ENCODE peak calls at places on chromosomes 11 and 22, in ten cellular contexts. V is transverse colon, E is sigmoid colon, B is ovary, R is stomach, C is HepG2, T is upper lobe of left lung, L is suprapubic skin, Y is K562, U is GM12878. S is an unnamed sample.

GRCh38 chr22:27345681-27346080 is 455.9 kb downstream of the MN1 start:
- DNase-seq in V (no peak), E (no peak), B (no peak), R (no peak), C (no peak), T (no peak), L (no peak), Y (no peak), U (no peak), S (no peak)

GRCh38 chr11:110430267-110431211 is 791 bp downstream of the FDX1 start:
- DNase-seq in V (peak; percentile 61), E (peak; percentile 67), B (no peak), R (peak; percentile 29), C (peak; percentile 47), T (no peak), L (no peak), Y (no peak), U (peak; percentile 8), S (no peak)

GRCh38 chr11:36493332-36493731 is 16.7 kb downstream of the TRAF6 start:
- DNase-seq in V (no peak), E (no peak), B (no peak), R (no peak), C (no peak), T (no peak), L (no peak), Y (no peak), U (no peak), S (no peak)

GRCh38 chr22:45678961-45679912 is 7.6 kb downstream of the ATXN10 start:
- DNase-seq in V (no peak), E (no peak), B (no peak), R (no peak), C (no peak), T (no peak), L (no peak), Y (no peak), U (peak; percentile 51), S (no peak)

GRCh38 chr11:119759324-119759723 is 30.3 kb upstream of the NECTIN1 start:
- DNase-seq in V (no peak), E (no peak), B (no peak), R (no peak), C (no peak), T (no peak), L (no peak), Y (peak; percentile 59), U (no peak), S (no peak)

GRCh38 chr11:113577356-113578163 is 102.4 kb upstream of the DRD2 start:
- DNase-seq in V (no peak), E (no peak), B (no peak), R (peak; percentile 56), C (no peak), T (peak; percentile 20), L (no peak), Y (no peak), U (no peak), S (no peak)

GRCh38 chr11:37512156-37512780 is 914.2 kb upstream of the RAG2 start:
- DNase-seq in V (no peak), E (no peak), B (no peak), R (no peak), C (no peak), T (no peak), L (no peak), Y (no peak), U (no peak), S (no peak)

GRCh38 chr11:24779791-24780190 is 282.9 kb downstream of the LUZP2 start:
- DNase-seq in V (no peak), E (no peak), B (no peak), R (no peak), C (no peak), T (no peak), L (no peak), Y (no peak), U (no peak), S (no peak)

GRCh38 chr22:20783844-20784723 is 10.2 kb downstream of the SERPIND1 start:
- DNase-seq in V (peak; percentile 31), E (no peak), B (no peak), R (no peak), C (peak; percentile 70), T (no peak), L (no peak), Y (peak; percentile 97), U (peak; percentile 28), S (peak; percentile 77)

GRCh38 chr11:34792143-34792542 is 124.0 kb downstream of the APIP start:
- DNase-seq in V (no peak), E (no peak), B (no peak), R (no peak), C (no peak), T (no peak), L (no peak), Y (peak; percentile 29), U (no peak), S (no peak)

GRCh38 chr22:42757475-42757874 is 36.8 kb upstream of the A4GALT start:
- DNase-seq in V (no peak), E (no peak), B (no peak), R (no peak), C (no peak), T (no peak), L (no peak), Y (no peak), U (no peak), S (no peak)

GRCh38 chr11:117876341-117877119 is at the start of gene FXYD6:
- DNase-seq in V (peak; percentile 35), E (peak; percentile 87), B (peak; percentile 82), R (no peak), C (no peak), T (peak; percentile 85), L (no peak), Y (peak; percentile 66), U (no peak), S (no peak)

GRCh38 chr11:95660038-95660437 is 129.5 kb downstream of the FAM76B start:
- DNase-seq in V (no peak), E (no peak), B (no peak), R (no peak), C (no peak), T (no peak), L (no peak), Y (no peak), U (no peak), S (no peak)

GRCh38 chr22:27136596-27136995 is 479.2 kb downstream of the MIAT start:
- DNase-seq in V (no peak), E (no peak), B (no peak), R (no peak), C (no peak), T (no peak), L (no peak), Y (no peak), U (no peak), S (no peak)

GRCh38 chr22:42964994-42965699 is 49.8 kb downstream of the PACSIN2 start:
- DNase-seq in V (no peak), E (no peak), B (no peak), R (no peak), C (peak; percentile 77), T (no peak), L (no peak), Y (no peak), U (no peak), S (no peak)

GRCh38 chr11:12110714-12111481 is 508 bp downstream of the MICAL2 start:
- DNase-seq in V (peak; percentile 44), E (peak; percentile 76), B (peak; percentile 39), R (no peak), C (no peak), T (peak; percentile 87), L (no peak), Y (no peak), U (no peak), S (no peak)

GRCh38 chr11:46723359-46723680 is 4.3 kb downstream of the F2 start:
- DNase-seq in V (no peak), E (no peak), B (no peak), R (no peak), C (no peak), T (no peak), L (no peak), Y (no peak), U (no peak), S (no peak)

GRCh38 chr11:67286621-67287333 is 2.3 kb upstream of the ANKRD13D start:
- DNase-seq in V (no peak), E (peak; percentile 74), B (no peak), R (no peak), C (no peak), T (peak; percentile 58), L (no peak), Y (no peak), U (no peak), S (no peak)
- TF ChIP-seq EP300 in V (no peak), E (no peak), B (no peak), R (no peak), C (no peak), T (no peak), L (no peak), Y (no peak), U (no peak), S (no peak)

GRCh38 chr11:5069272-5069671 is at the start of gene OR52E1:
- DNase-seq in V (no peak), E (no peak), B (no peak), R (no peak), C (no peak), T (no peak), L (no peak), Y (no peak), U (no peak), S (no peak)

DNA sequence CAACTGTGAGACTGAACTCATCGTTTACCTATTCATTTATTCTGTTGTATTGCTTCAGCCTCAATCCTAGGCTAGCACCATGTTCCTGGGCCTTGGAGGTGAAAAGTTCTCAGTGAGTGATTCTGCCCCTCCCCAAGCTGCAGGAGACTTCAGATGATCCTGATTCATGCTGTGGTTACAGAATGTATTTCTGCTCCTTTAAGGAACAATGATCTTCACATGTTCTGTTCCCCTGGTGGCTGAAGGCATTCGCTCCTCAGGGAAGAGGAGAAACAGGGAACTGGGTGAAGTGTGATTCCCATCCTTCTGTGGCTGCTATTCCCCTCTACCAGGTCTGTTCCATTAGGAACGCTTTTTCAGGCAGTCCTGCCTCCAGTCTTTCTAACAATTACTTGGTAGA is 2.4 kb downstream of the OR52E1 start:
- DNase-seq in V (no peak), E (no peak), B (no peak), R (no peak), C (no peak), T (no peak), L (no peak), Y (no peak), U (no peak), S (no peak)
- TF ChIP-seq POLR2A in V (no peak), E (no peak), B (no peak), R (no peak), C (no peak), T (no peak), L (no peak), Y (no peak), U (no peak), S (no peak)

DNA sequence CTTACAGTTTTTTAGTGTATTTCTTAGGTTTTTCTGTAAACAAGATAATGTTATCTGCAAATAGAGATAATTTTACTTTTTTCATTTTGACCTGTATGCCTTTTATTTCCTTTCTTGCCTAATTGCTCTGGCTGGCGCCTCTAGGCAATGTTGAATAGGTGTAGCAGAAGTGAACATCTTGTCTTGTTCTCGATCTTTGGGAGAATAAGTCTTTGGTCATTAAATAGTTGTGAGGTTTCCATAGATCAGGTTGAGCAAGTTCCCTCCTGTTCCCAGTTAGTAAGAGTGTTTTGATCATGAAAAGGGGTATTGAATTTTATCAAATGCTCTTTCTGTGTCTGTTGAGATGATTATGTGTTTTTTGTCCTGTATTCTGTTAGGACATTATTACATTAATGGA is 24.0 kb downstream of the PIH1D2 start:
- DNase-seq in V (no peak), E (no peak), B (no peak), R (no peak), C (no peak), T (no peak), L (no peak), Y (no peak), U (no peak), S (no peak)
- H3K36me3 ChIP-seq in V (no peaks in the 10 kb centered on the region), E (no peaks in the 10 kb centered on the region), B (no peaks in the 10 kb centered on the region), R (peaks cover 86% of the 10 kb centered on the region), C (peaks cover 6% of the 10 kb centered on the region), T (peaks cover 56% of the 10 kb centered on the region), L (peaks cover 67% of the 10 kb centered on the region), Y (peaks cover 89% of the 10 kb centered on the region), U (peaks cover 23% of the 10 kb centered on the region), S (peaks cover 2% of the 10 kb centered on the region)

GRCh38 chr11:125995313-125995712 is 49.5 kb downstream of the VSIG10L2 start:
- DNase-seq in V (no peak), E (no peak), B (no peak), R (no peak), C (no peak), T (no peak), L (no peak), Y (no peak), U (no peak), S (no peak)
- TF ChIP-seq EP300 in V (no peak), E (no peak), B (no peak), R (no peak), C (no peak), T (no peak), L (no peak), Y (no peak), U (no peak), S (no peak)

S was measured in tibial nerve.